ENCODE peak calls at places on chromosomes 6 and 20, in seven cellular contexts. N, W, R, Z, T, J and D are unnamed samples. For H3K4me1 and H3K9me3, the result is how much of the 10 kb centered on the place peaks cover.

GRCh38 chr20:5222919-5223634 is 93.7 kb downstream of the PROKR2 start:
- DNase-seq in Z (no peak), J (peak), R (peak), T (peak), W (peak), N (peak), D (peak)

GRCh38 chr6:71056656-71057055 is 99.8 kb upstream of the B3GAT2 start:
- DNase-seq in R (no peak), N (no peak), W (no peak), J (no peak), T (no peak), Z (no peak), D (no peak)

GRCh38 chr20:1301031-1301529 is 27.9 kb downstream of the SDCBP2 start:
- DNase-seq in N (no peak), T (peak), J (peak), R (no peak), Z (peak), W (no peak), D (no peak)

GRCh38 chr6:137426007-137426689 is 68.0 kb downstream of the OLIG3 start:
- DNase-seq in R (no peak), T (no peak), W (no peak), N (no peak), J (no peak), Z (no peak), D (no peak)

GRCh38 chr20:3889489-3890409 is 562 bp downstream of the PANK2 start:
- DNase-seq in T (peak), R (peak), W (peak), J (peak), N (peak), Z (peak), D (peak)

GRCh38 chr6:152457949-152458624 is 179.1 kb downstream of the SYNE1 start:
- DNase-seq in T (no peak), N (no peak), J (no peak), W (no peak), Z (no peak), R (no peak), D (no peak)

GRCh38 chr6:99344289-99344688 is 5.2 kb downstream of the FAXC start:
- DNase-seq in N (no peak), T (no peak), Z (no peak), W (no peak), J (no peak), R (no peak), D (no peak)

GRCh38 chr20:45833883-45834796 is 541 bp downstream of the SNX21 start:
- DNase-seq in J (peak), N (peak), T (no peak), W (peak), Z (peak), R (peak), D (peak)

GRCh38 chr6:144284753-144285547 is at the start of gene UTRN:
- DNase-seq in Z (peak), W (peak), N (peak), J (peak), T (peak), R (peak), D (peak)

GRCh38 chr6:36666726-36667591 is 11.6 kb upstream of the CDKN1A start:
- DNase-seq in W (peak), R (peak), J (peak), Z (peak), T (no peak), N (peak), D (peak)

GRCh38 chr6:42929928-42930360 is 664 bp downstream of the CNPY3 start:
- DNase-seq in N (peak), Z (peak), R (no peak), W (no peak), J (no peak), T (peak), D (no peak)

GRCh38 chr20:19275630-19276071 is 63.2 kb downstream of the SLC24A3 start:
- DNase-seq in W (peak), Z (peak), J (no peak), R (no peak), N (no peak), T (no peak), D (peak)

GRCh38 chr6:97947841-97948240 is 664.8 kb upstream of the MMS22L start:
- DNase-seq in T (no peak), W (no peak), J (no peak), Z (no peak), R (no peak), N (peak), D (peak)

GRCh38 chr6:164048840-164049239 is 634.3 kb downstream of the QKI start:
- DNase-seq in Z (no peak), J (no peak), T (no peak), W (no peak), N (no peak), R (no peak), D (no peak)

GRCh38 chr20:41734506-41734945 is 116.3 kb upstream of the CHD6 start:
- DNase-seq in Z (no peak), R (no peak), J (peak), T (peak), W (no peak), N (peak), D (peak)

GRCh38 chr6:139531148-139531547 is 156.7 kb upstream of the CITED2 start:
- DNase-seq in Z (no peak), N (no peak), W (no peak), R (no peak), J (no peak), T (peak), D (no peak)

GRCh38 chr6:118100763-118101162 is 193.7 kb downstream of the SLC35F1 start:
- DNase-seq in J (no peak), N (no peak), R (no peak), T (no peak), Z (no peak), W (no peak), D (no peak)

GRCh38 chr6:112441607-112442006 is 94.5 kb downstream of the RFPL4B start:
- DNase-seq in R (no peak), N (no peak), J (no peak), T (no peak), Z (no peak), W (no peak), D (no peak)

GRCh38 chr6:42938987-42939809 is 9.9 kb downstream of the CNPY3 start:
- DNase-seq in W (no peak), R (no peak), N (no peak), T (no peak), Z (no peak), J (no peak), D (peak)

GRCh38 chr6:157602521-157603288 is 220.3 kb upstream of the SNX9 start:
- DNase-seq in J (no peak), R (no peak), Z (no peak), T (no peak), N (no peak), W (no peak), D (no peak)

GRCh38 chr20:40980106-40980827 is 48.4 kb upstream of the TOP1 start:
- DNase-seq in T (no peak), J (no peak), W (no peak), R (no peak), N (no peak), Z (peak), D (no peak)

GRCh38 chr20:59776059-59776603 is 157.3 kb downstream of the SYCP2 start:
- DNase-seq in R (peak), Z (peak), T (no peak), J (peak), W (no peak), N (no peak), D (peak)

GRCh38 chr6:166203003-166203640 is 35.5 kb upstream of the TBXT start:
- DNase-seq in W (no peak), Z (no peak), J (no peak), R (no peak), T (no peak), N (no peak), D (no peak)
- H3K4me1 ChIP-seq in W (under half), Z (under half), J (under half), R (under half), T (under half), N (under half), D (under half)

GRCh38 chr6:8760951-8761350 is 325.6 kb upstream of the SLC35B3 start:
- DNase-seq in Z (no peak), R (no peak), T (no peak), J (no peak), N (no peak), W (no peak), D (no peak)
- H3K9me3 ChIP-seq in Z (under half), R (under half), T (under half), J (under half), N (under half), W (under half), D (under half)

GRCh38 chr20:57003012-57003411 is 263.4 kb downstream of the BMP7 start:
- DNase-seq in T (no peak), R (no peak), Z (no peak), N (no peak), W (no peak), J (peak), D (no peak)
- H3K4me1 ChIP-seq in T (under half), R (under half), Z (under half), N (under half), W (under half), J (under half), D (under half)

GRCh38 chr6:125688138-125688537 is 61.3 kb upstream of the HEY2 start:
- DNase-seq in N (no peak), J (no peak), Z (no peak), R (no peak), W (no peak), T (no peak), D (no peak)

DNA sequence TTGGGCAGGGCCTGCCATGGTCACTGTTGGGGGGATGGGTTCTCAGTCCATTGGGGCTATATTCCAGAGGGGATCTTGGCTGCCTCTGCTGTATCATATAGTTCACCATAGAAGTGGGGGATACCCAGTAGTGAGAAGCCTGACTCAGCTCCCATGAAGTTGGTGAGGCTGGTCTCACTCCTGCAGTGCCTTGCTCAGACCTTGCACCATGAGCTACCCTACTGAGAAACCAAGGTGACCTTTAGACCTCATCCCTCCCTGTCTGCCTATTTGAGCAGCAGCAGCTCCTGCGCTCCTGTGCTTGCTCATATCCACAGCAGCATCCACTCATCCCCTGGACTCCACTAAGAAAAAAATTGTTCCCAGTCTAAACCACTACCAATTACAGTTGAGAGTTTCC is 56.0 kb upstream of the HEY2 start:
- DNase-seq in Z (no peak), R (no peak), N (no peak), J (no peak), T (no peak), W (no peak), D (no peak)
- H3K9me3 ChIP-seq in Z (under half), R (under half), N (under half), J (under half), T (under half), W (under half), D (under half)

DNA sequence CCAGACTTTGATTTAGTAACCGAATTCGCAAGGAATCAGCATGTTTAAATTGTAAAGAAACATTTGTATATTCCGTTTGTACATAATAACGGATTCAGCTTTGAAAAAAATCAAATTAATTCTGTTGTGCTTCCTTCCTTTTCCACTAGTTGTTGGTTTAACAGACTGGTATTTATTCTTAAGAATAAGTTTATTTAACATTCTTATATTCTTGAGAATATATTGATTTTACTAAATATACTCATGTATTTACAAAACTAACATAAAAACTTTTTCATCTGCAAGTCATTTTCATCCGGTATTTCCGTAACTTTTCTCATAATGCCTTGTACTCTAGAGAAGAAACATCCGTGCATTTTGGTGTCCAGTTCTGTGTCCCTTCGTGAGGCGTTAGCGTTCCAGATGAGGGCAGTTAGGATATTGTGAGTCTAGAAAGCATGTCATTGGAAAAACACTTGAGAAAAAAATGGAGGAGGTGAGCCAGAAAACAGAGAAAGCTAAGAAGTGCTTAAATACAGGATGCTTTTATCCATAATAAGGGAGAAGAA is 1.6 kb downstream of the WRNIP1 start:
- DNase-seq in N (no peak), J (no peak), W (no peak), Z (no peak), R (no peak), T (no peak), D (no peak)
- H3K4me1 ChIP-seq in N (under half), J (under half), W (under half), Z (under half), R (under half), T (half or more), D (under half)

DNA sequence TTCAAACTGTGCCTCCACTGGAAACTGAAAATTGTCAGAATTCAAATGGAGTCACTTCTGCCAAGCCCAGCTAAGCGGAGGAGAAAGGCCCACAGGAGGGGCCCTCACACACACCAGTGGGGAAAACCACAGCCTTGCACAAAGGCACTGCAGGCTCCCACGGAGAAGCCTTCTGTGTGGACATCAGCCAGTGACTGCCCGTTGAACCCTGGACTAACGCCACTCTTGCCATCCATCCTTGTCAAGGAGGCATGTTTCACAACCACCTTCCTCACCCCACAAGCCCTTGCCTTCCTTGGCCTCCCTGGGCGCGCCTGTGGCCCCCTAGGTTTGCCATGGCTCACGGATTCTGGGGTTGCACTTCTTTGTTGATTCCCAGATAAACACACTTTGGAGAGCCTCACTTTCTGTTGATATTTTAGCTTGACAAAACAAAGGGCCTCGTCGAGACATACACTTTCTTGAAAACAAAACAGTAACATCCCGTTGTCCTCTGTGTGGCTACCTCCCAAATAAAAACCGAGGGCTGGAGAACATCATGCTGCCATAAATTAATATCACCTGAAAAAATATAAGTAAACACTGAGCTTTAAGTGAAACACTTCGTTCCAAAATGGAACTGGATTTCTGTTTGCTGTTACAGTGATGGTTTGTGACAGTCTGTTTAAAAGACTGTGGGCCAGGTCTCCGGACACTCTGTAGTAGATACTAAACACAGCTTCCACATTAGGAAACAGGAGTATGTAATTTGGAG is 187.0 kb downstream of the SMOC2 start:
- DNase-seq in W (no peak), Z (peak), J (no peak), T (no peak), R (no peak), N (no peak), D (no peak)
- H3K9me3 ChIP-seq in W (under half), Z (under half), J (under half), T (under half), R (under half), N (under half), D (under half)

GRCh38 chr6:16241321-16241689 is 2.9 kb downstream of the GMPR start:
- DNase-seq in T (no peak), N (no peak), Z (no peak), J (no peak), R (no peak), W (no peak), D (no peak)

GRCh38 chr6:16244869-16245451 is 6.6 kb downstream of the GMPR start:
- DNase-seq in Z (no peak), R (no peak), J (no peak), W (no peak), N (peak), T (no peak), D (peak)

GRCh38 chr6:16243055-16243454 is 4.7 kb downstream of the GMPR start:
- DNase-seq in W (no peak), Z (no peak), J (no peak), R (no peak), T (no peak), N (no peak), D (no peak)

GRCh38 chr6:16244446-16244845 is 6.1 kb downstream of the GMPR start:
- DNase-seq in R (no peak), Z (no peak), W (no peak), J (no peak), T (no peak), N (no peak), D (no peak)

GRCh38 chr6:16243664-16244063 is 5.3 kb downstream of the GMPR start:
- DNase-seq in R (no peak), N (no peak), T (no peak), J (no peak), W (no peak), Z (no peak), D (no peak)
- H3K4me1 ChIP-seq in R (under half), N (under half), T (under half), J (under half), W (under half), Z (half or more), D (under half)

DNA sequence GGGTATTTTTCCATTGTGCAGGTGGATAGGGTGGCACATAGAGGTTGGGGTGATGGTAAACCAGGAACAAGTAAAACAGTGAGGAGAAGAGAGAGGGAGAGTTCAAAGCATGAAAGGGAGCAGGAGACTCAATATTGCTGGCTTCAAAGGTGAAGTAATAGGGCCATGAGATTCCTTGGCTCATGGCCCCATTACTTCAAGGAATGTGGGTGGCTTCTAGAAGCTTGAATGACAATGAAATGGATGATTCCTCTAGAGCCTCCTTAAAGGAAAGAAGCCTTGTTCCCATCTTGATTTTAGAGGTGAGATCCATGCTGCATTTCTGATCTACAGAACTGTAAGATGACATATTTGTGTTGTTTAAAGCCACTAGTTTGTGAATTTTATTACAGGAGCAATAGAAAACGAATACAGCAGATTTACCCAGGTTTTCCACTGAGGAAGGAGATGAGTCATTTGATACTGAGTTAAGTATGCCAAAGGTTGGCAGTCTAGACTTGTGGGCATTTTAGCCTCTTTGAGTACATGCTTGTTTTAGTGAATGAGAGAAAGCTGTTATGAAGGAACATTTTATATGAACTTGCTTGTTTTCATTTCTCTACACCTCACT is 110.4 kb downstream of the PLCB4 start:
- DNase-seq in N (no peak), T (no peak), Z (no peak), W (no peak), R (no peak), J (no peak), D (no peak)
- H3K9me3 ChIP-seq in N (under half), T (under half), Z (under half), W (under half), R (under half), J (under half), D (under half)

DNA sequence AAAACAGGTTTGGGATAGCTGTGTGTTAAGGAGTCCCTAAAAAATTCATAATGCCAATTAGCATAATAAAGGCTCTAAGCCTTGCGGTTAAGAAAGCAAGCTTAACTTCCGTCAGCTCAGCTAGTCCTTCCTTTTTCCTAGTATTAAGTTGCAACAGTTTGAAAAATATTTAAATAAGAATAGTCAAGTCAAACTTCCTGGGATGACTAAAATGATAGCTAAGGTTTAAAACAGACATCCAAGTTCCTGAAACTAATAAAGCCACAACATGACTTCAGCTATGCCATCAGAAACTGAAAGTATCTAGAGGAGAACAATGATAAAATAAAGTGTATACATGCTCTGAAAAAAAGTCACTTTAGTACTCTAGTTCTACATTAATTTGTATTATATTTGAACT is 3.4 kb downstream of the AKIRIN2 start:
- DNase-seq in J (no peak), R (no peak), N (no peak), W (no peak), T (no peak), Z (no peak), D (no peak)
- H3K4me1 ChIP-seq in J (under half), R (under half), N (under half), W (under half), T (under half), Z (half or more), D (under half)

GRCh38 chr6:167988945-167989841 is 8.3 kb upstream of the KIF25 start:
- DNase-seq in W (no peak), N (no peak), J (no peak), T (no peak), Z (no peak), R (no peak), D (no peak)

GRCh38 chr6:167987396-167987795 is 10.1 kb upstream of the KIF25 start:
- DNase-seq in W (no peak), R (no peak), N (no peak), J (no peak), T (no peak), Z (no peak), D (no peak)

GRCh38 chr6:167987811-167988495 is 9.5 kb upstream of the KIF25 start:
- DNase-seq in T (no peak), Z (no peak), R (no peak), W (no peak), N (no peak), J (no peak), D (no peak)

GRCh38 chr6:167993169-167993568 is 4.3 kb upstream of the KIF25 start:
- DNase-seq in W (peak), R (no peak), J (no peak), Z (no peak), T (no peak), N (no peak), D (no peak)

GRCh38 chr6:167990016-167990945 is 7.2 kb upstream of the KIF25 start:
- DNase-seq in N (no peak), W (no peak), J (no peak), T (no peak), R (no peak), Z (no peak), D (no peak)
- H3K9me3 ChIP-seq in N (under half), W (under half), J (under half), T (under half), R (under half), Z (under half), D (under half)